ENCODE peak calls at places on chromosomes 13 and 19, in ten cellular contexts. G is activated T-cell treated with anti-CD3 and anti-CD28 coated beads for 48 hours, J is NCI-H69, N is mesothelial cell of epicardium, R is omental fat pad, L is cardiac muscle cell, H is left cardiac atrium, M is SHP77, F is M059J, O is WTC11. Y is an unnamed sample.

GRCh38 chr13:40434516-40435397 is 231.7 kb downstream of the FOXO1 start:
- DNase-seq in G (no peak), J (no peak), N (no peak), R (no peak), L (no peak), H (no peak), M (no peak), F (no peak), O (no peak), Y (no peak)

GRCh38 chr13:28636677-28637317 is 22.1 kb upstream of the POMP start:
- DNase-seq in G (peak; percentile 33), J (peak; percentile 19), N (no peak), R (no peak), L (peak; percentile 80), H (peak; percentile 50), M (peak; percentile 43), F (peak; percentile 66), O (peak; percentile 68), Y (peak; percentile 24)

GRCh38 chr19:54158812-54159351 is 639 bp downstream of the LENG1 start:
- DNase-seq in G (no peak), J (peak; percentile 39), N (no peak), R (no peak), L (peak; percentile 33), H (no peak), M (no peak), F (no peak), O (no peak), Y (no peak)

GRCh38 chr19:47020132-47020805 is 632 bp downstream of the NPAS1 start:
- DNase-seq in G (no peak), J (no peak), N (no peak), R (no peak), L (no peak), H (no peak), M (no peak), F (no peak), O (no peak), Y (no peak)

GRCh38 chr19:5048091-5048726 is 79.3 kb downstream of the KDM4B start:
- DNase-seq in G (peak; percentile 54), J (peak; percentile 85), N (peak; percentile 93), R (peak; percentile 65), L (peak; percentile 87), H (peak; percentile 86), M (peak; percentile 42), F (peak; percentile 80), O (peak; percentile 92), Y (peak; percentile 70)

GRCh38 chr19:29676586-29676985 is 11.3 kb downstream of the PLEKHF1 start:
- DNase-seq in G (no peak), J (no peak), N (no peak), R (peak; percentile 18), L (no peak), H (no peak), M (no peak), F (no peak), O (no peak), Y (no peak)

GRCh38 chr19:58294743-58295374 is 10.3 kb upstream of the ERVK3-1 start:
- DNase-seq in G (no peak), J (no peak), N (no peak), R (no peak), L (no peak), H (no peak), M (no peak), F (no peak), O (no peak), Y (no peak)

GRCh38 chr13:39347926-39348901 is 254.8 kb downstream of the LHFPL6 start:
- DNase-seq in G (no peak), J (peak; percentile 46), N (no peak), R (no peak), L (no peak), H (peak; percentile 42), M (no peak), F (no peak), O (peak; percentile 40), Y (no peak)

GRCh38 chr13:44669534-44669933 is 93.4 kb upstream of the TSC22D1 start:
- DNase-seq in G (no peak), J (no peak), N (no peak), R (no peak), L (no peak), H (no peak), M (no peak), F (no peak), O (no peak), Y (no peak)

GRCh38 chr19:17424743-17425365 is 5.0 kb downstream of the MVB12A start:
- DNase-seq in G (peak; percentile 24), J (peak; percentile 88), N (peak; percentile 64), R (no peak), L (peak; percentile 71), H (peak; percentile 42), M (no peak), F (no peak), O (peak; percentile 92), Y (peak; percentile 28)

GRCh38 chr19:54207908-54208783 is 7.5 kb downstream of the RPS9 start:
- DNase-seq in G (peak; percentile 62), J (peak; percentile 38), N (no peak), R (peak; percentile 53), L (peak; percentile 100), H (peak; percentile 73), M (no peak), F (peak; percentile 73), O (no peak), Y (peak; percentile 57)

GRCh38 chr19:9406798-9407352 is 28.5 kb downstream of the ZNF266 start:
- DNase-seq in G (peak; percentile 47), J (no peak), N (no peak), R (peak; percentile 23), L (peak; percentile 92), H (peak; percentile 86), M (peak; percentile 85), F (peak; percentile 84), O (peak; percentile 65), Y (no peak)

GRCh38 chr13:30364133-30364532 is 56.8 kb upstream of the KATNAL1 start:
- DNase-seq in G (no peak), J (no peak), N (no peak), R (no peak), L (peak; percentile 38), H (no peak), M (no peak), F (peak; percentile 67), O (no peak), Y (no peak)

GRCh38 chr13:34926513-34926912 is 15.6 kb upstream of the NBEA start:
- DNase-seq in G (no peak), J (no peak), N (no peak), R (no peak), L (peak; percentile 75), H (no peak), M (no peak), F (peak; percentile 67), O (no peak), Y (no peak)

Y was measured in NCI-H2029.